ENCODE peak calls at places on chromosomes 2 and 18, in six cellular contexts. F, Y, S, K, Q and N are unnamed samples.

GRCh38 chr2:112640800-112641675 is 4.7 kb upstream of the SLC20A1 start:
- DNase-seq in S (no peak), F (peak; percentile 80), Y (peak; percentile 81), K (no peak), Q (peak; percentile 80), N (peak; percentile 87)

GRCh38 chr2:109368798-109369197 is 239.8 kb downstream of the SH3RF3 start:
- DNase-seq in Y (no peak), Q (no peak), F (no peak), S (no peak), K (no peak), N (no peak)

GRCh38 chr2:15780234-15780633 is 160.1 kb upstream of the MYCN start:
- DNase-seq in K (no peak), Q (no peak), F (no peak), Y (no peak), S (no peak), N (no peak)

GRCh38 chr2:48230834-48231233 is 299.1 kb upstream of the STON1 start:
- DNase-seq in S (no peak), Y (no peak), K (no peak), Q (no peak), F (no peak), N (no peak)

GRCh38 chr18:56433919-56434318 is 204.5 kb downstream of the TXNL1 start:
- DNase-seq in S (no peak), F (no peak), Y (no peak), Q (no peak), K (no peak), N (no peak)

GRCh38 chr18:58128286-58129018 is 84.4 kb downstream of the NEDD4L start:
- DNase-seq in Q (peak; percentile 54), F (no peak), Y (peak; percentile 26), S (no peak), K (no peak), N (peak; percentile 2)

GRCh38 chr18:69787825-69788547 is 159.7 kb downstream of the CD226 start:
- DNase-seq in F (peak; percentile 38), K (no peak), S (no peak), Q (peak; percentile 67), Y (peak; percentile 56), N (peak; percentile 66)

GRCh38 chr2:226664140-226664539 is 135.5 kb downstream of the IRS1 start:
- DNase-seq in S (no peak), Y (no peak), Q (no peak), F (no peak), K (no peak), N (no peak)

GRCh38 chr2:224146356-224147160 is 107.5 kb upstream of the SERPINE2 start:
- DNase-seq in F (no peak), Y (no peak), Q (no peak), K (no peak), S (peak; percentile 17), N (no peak)

GRCh38 chr2:46001741-46002506 is 295.3 kb upstream of the EPAS1 start:
- DNase-seq in Y (peak; percentile 82), S (no peak), Q (peak; percentile 79), F (peak; percentile 84), K (no peak), N (peak; percentile 29)

GRCh38 chr2:163775304-163775703 is 39.5 kb upstream of the FIGN start:
- DNase-seq in Q (no peak), F (no peak), K (no peak), Y (no peak), S (no peak), N (no peak)

GRCh38 chr2:15758779-15759343 is 167.2 kb downstream of the DDX1 start:
- DNase-seq in F (no peak), Y (no peak), K (no peak), S (no peak), Q (no peak), N (no peak)

GRCh38 chr2:24853996-24854395 is 60.8 kb downstream of the CENPO start:
- DNase-seq in K (no peak), S (no peak), F (no peak), Q (no peak), Y (peak; percentile 82), N (no peak)

GRCh38 chr2:66578067-66578852 is 143.3 kb downstream of the MEIS1 start:
- DNase-seq in Y (peak; percentile 70), S (peak; percentile 53), F (no peak), K (no peak), Q (peak; percentile 82), N (peak; percentile 46)

DNA sequence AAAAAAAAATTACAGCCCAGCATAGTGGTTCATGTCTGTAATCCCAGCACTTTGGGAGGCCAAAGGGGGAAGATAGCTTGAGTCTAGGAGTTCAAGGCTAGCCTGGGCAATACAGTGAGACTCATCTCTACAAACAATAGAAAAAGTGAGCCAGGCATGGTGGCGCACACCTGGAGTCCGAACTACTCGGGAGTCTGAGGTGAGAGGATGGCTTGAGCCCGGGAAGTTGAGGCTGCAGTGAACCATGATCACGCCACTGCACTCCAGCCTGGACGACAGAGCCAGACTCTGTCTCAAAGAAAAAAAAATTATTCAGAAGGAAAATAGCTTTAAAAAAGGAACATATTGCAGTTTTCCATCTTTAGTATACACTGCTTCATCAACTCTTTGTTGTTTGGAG is 47.8 kb downstream of the CYP27C1 start:
- DNase-seq in F (no peak), Y (no peak), K (no peak), S (no peak), Q (no peak), N (no peak)
- H3K4me3 ChIP-seq in F (no peak overlapping the region), Y (no peak overlapping the region), K (no peak overlapping the region), S (no peak overlapping the region), Q (no peak overlapping the region), N (no peak overlapping the region)

DNA sequence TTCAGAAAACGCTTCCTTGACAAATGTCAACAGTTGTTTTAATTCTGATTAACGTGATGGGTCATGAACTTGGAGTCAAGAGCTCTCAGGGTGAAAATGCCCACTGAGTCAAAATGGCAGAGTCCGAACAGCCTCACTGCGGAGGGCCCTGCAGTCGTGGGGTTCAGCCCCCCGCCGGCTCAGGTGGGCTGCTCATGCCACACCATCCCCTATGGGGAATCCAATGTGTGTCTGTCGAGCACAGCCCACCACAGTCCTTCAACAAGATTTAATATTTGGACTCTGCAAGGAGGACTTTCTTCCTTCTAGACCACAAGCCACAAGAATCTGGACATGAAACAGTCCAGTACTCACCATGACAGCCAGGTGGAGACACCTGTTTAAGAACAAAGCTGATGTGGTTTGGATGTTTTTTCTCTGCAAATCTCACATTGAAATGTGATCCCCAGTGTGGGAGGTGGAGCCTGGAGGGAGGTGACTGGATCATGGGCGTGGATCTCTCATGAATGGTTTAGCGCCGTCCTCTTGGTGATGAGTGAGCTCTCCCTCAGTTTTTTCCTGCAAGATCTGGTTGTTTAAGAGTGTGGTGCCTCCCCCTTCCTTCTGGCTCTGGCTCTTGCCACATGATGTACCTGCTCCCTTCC is 201.0 kb downstream of the NDUFA10 start:
- DNase-seq in S (no peak), K (no peak), Q (no peak), Y (peak; percentile 7), F (no peak), N (no peak)
- TF ChIP-seq CTCF in S (no peak), K (no peak), Q (no peak), Y (no peak), F (no peak), N (peak; percentile 6)

GRCh38 chr18:23682472-23682871 is 6.8 kb upstream of the LAMA3 start:
- DNase-seq in S (no peak), F (no peak), Q (no peak), Y (no peak), K (no peak), N (no peak)

GRCh38 chr18:23682045-23682444 is 7.2 kb upstream of the LAMA3 start:
- DNase-seq in Q (no peak), K (no peak), F (no peak), Y (no peak), S (no peak), N (no peak)

GRCh38 chr18:23683671-23684070 is 5.6 kb upstream of the LAMA3 start:
- DNase-seq in F (no peak), S (no peak), Y (no peak), Q (no peak), K (no peak), N (no peak)

GRCh38 chr18:23683155-23683554 is 6.1 kb upstream of the LAMA3 start:
- DNase-seq in F (no peak), Y (no peak), Q (no peak), K (no peak), S (no peak), N (no peak)

DNA sequence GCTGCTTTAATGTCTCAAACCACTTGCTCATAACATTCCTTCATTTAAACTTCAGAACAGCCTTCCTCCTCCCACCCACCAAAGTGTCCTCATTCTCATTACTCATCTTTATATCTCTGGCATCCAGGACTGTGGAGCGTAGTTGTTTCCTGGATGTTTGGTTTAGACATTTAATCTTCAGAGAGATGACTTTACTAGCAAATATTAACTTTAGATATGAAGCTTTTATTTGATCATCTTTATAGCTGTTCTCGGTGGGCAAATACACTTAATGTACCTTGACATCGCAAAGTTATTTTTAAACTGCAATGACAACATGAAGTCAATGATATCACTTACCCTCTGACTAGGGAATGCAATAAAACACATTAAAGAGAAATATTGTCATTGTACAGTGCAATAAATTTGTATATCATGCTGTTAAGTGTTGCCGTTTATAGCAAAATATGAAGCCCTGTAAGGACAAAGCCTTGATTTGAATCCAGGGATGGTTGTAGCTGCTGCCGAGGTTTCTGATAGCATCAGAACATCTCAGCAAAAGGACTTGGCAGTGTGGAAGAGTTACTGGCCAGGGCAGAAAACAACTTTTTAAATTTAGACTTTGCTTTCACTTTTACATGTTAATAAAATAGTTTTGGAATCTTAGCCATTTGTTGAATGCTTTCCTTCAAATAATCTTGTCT is 4.6 kb upstream of the LAMA3 start:
- DNase-seq in S (no peak), Y (peak; percentile 54), Q (no peak), K (no peak), F (no peak), N (no peak)
- H3K4me3 ChIP-seq in S (no peak overlapping the region), Y (peak overlapping the region; percentile 9), Q (no peak overlapping the region), K (no peak overlapping the region), F (no peak overlapping the region), N (no peak overlapping the region)

GRCh38 chr2:100244881-100245605 is 77.3 kb downstream of the LONRF2 start:
- DNase-seq in Y (no peak), K (no peak), S (no peak), F (no peak), Q (peak; percentile 19), N (peak; percentile 67)

GRCh38 chr2:100243671-100244030 is 78.7 kb downstream of the LONRF2 start:
- DNase-seq in Q (no peak), F (no peak), K (no peak), S (no peak), Y (no peak), N (no peak)

GRCh38 chr2:100242416-100242815 is 79.9 kb downstream of the LONRF2 start:
- DNase-seq in S (peak; percentile 28), K (no peak), Y (no peak), Q (peak; percentile 41), F (peak; percentile 36), N (no peak)

GRCh38 chr2:100241236-100241635 is 81.1 kb downstream of the LONRF2 start:
- DNase-seq in S (no peak), Q (no peak), K (no peak), F (no peak), Y (no peak), N (no peak)

DNA sequence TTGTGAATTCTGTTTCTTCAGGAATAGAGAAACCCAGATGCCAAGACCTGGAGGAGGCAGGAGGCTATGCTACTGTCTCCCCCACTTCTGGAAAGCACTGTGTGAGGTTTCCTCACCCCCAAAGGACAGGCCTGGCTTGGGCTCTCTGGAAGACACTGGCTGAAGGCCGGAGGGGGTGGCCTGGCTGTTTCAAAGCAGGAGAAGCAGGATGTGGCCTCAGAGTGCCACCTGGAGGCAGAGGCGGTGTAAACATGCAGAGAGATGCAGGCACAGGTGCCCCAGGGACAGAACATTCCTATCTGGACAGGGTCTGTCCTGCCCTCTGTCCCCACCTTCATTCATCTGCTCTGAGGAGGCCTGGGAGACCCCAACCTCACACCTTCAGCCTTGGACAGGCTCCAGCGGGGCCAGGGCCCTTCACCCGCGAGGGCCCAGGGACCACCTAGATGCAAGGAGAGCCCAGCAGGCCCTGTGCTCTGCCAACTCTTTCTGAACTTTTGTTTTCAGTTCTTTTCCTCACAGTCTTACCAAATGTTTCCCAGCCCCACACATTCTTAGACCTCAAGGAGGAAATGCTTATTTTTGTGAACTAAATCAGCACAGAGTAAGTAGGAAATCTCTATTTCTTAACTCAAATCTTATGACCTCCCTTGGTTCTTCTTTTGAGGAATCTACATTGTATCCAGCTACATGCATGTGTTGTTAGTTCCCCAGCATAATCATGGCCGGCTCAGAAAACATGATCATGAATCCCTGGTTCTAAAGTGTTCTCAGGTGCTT is 79.2 kb downstream of the LONRF2 start:
- DNase-seq in K (peak; percentile 77), F (no peak), S (peak; percentile 79), Q (peak; percentile 62), Y (peak; percentile 58), N (peak; percentile 62)
- TF ChIP-seq CTCF in K (peak; percentile 79), F (peak; percentile 89), S (peak; percentile 84), Q (peak; percentile 82), Y (peak; percentile 84), N (peak; percentile 84)